ENCODE peak calls at places on chromosomes 2 and 18, in six cellular contexts. E is SW 1271, G is iPS-NIHi11, W is foreskin fibroblast, Q is IMR-90, B is NCI-H1105. Y is an unnamed sample.

GRCh38 chr2:125386074-125386473 is 1269.9 kb upstream of the GYPC start:
- DNase-seq in Q (no peak), E (no peak), W (no peak), B (no peak), G (peak), Y (no peak)

GRCh38 chr2:112259509-112260294 is 4.9 kb upstream of the ZC3H8 start:
- DNase-seq in G (peak), B (no peak), W (peak), Q (peak), E (peak), Y (no peak)

GRCh38 chr2:215410932-215411285 is 25.0 kb downstream of the FN1 start:
- DNase-seq in E (peak), W (peak), Q (peak), B (no peak), G (no peak), Y (peak)

GRCh38 chr2:30272761-30273573 is 41.6 kb downstream of the LBH start:
- DNase-seq in G (no peak), E (peak), Q (peak), B (no peak), W (peak), Y (peak)

GRCh38 chr2:120589782-120590608 is 145.7 kb upstream of the GLI2 start:
- DNase-seq in E (no peak), B (no peak), W (peak), Q (peak), G (no peak), Y (peak)

GRCh38 chr2:27638023-27638637 is 9.3 kb downstream of the GPN1 start:
- DNase-seq in W (peak), E (no peak), G (no peak), B (no peak), Q (peak), Y (no peak)

GRCh38 chr2:206863721-206864120 is 75.6 kb upstream of the CPO start:
- DNase-seq in G (no peak), E (no peak), W (peak), Q (no peak), B (no peak), Y (no peak)

GRCh38 chr2:186573528-186573927 is 16.3 kb upstream of the ITGAV start:
- DNase-seq in B (no peak), Q (no peak), W (no peak), G (no peak), E (no peak), Y (no peak)

GRCh38 chr2:33118648-33119047 is 171.9 kb downstream of the LTBP1 start:
- DNase-seq in W (no peak), G (no peak), Q (no peak), E (no peak), B (no peak), Y (no peak)

GRCh38 chr2:117980381-117980780 is 33.5 kb downstream of the CCDC93 start:
- DNase-seq in E (no peak), Q (peak), B (no peak), W (peak), G (no peak), Y (no peak)

GRCh38 chr18:57353137-57353939 is 981 bp downstream of the ST8SIA3 start:
- DNase-seq in E (no peak), Q (no peak), B (peak), W (peak), G (peak), Y (no peak)

GRCh38 chr2:100119235-100119634 is 23.2 kb downstream of the AFF3 start:
- DNase-seq in Q (no peak), E (no peak), B (no peak), W (no peak), G (peak), Y (no peak)

GRCh38 chr2:168643979-168644378 is 158.5 kb upstream of the NOSTRIN start:
- DNase-seq in W (peak), B (no peak), E (no peak), Q (peak), G (no peak), Y (no peak)

GRCh38 chr2:184598313-184599053 is at the start of gene ZNF804A:
- DNase-seq in E (peak), G (peak), B (peak), Q (peak), W (peak), Y (no peak)

GRCh38 chr2:70641263-70641784 is 87.7 kb upstream of the TGFA start:
- DNase-seq in Q (peak), B (no peak), E (no peak), G (no peak), W (no peak), Y (no peak)

GRCh38 chr2:109555346-109555900 is 58.3 kb downstream of the SEPTIN10 start:
- DNase-seq in G (no peak), E (no peak), Q (no peak), W (peak), B (no peak), Y (no peak)

GRCh38 chr18:21997207-21998143 is 171.9 kb upstream of the GATA6 start:
- DNase-seq in G (peak), W (peak), Q (peak), B (peak), E (peak), Y (peak)

GRCh38 chr18:46632401-46633089 is 24.5 kb downstream of the LOXHD1 start:
- DNase-seq in B (no peak), E (no peak), W (no peak), G (no peak), Q (peak), Y (no peak)

GRCh38 chr2:123453046-123453445 is 572.0 kb upstream of the CNTNAP5 start:
- DNase-seq in B (no peak), Q (no peak), E (no peak), G (no peak), W (no peak), Y (no peak)

GRCh38 chr18:54740146-54740844 is 88.0 kb upstream of the RAB27B start:
- DNase-seq in B (no peak), E (no peak), G (no peak), W (peak), Q (peak), Y (no peak)

GRCh38 chr18:56853961-56854360 is 202.8 kb downstream of the WDR7 start:
- DNase-seq in G (no peak), W (no peak), E (no peak), Q (no peak), B (no peak), Y (no peak)

GRCh38 chr2:236344446-236344845 is 80.2 kb upstream of the ASB18 start:
- DNase-seq in E (no peak), G (no peak), W (no peak), Q (no peak), B (no peak), Y (no peak)

GRCh38 chr18:45993441-45993840 is 26.3 kb upstream of the EPG5 start:
- DNase-seq in W (peak), G (no peak), E (peak), B (no peak), Q (peak), Y (no peak)

GRCh38 chr2:44744961-44745360 is 196.5 kb upstream of the SIX3 start:
- DNase-seq in B (no peak), E (no peak), Q (no peak), W (no peak), G (no peak), Y (no peak)

GRCh38 chr2:203808041-203808750 is 59.4 kb upstream of the CTLA4 start:
- DNase-seq in E (no peak), B (no peak), Q (peak), G (no peak), W (peak), Y (no peak)

GRCh38 chr2:20178404-20179178 is 46.3 kb downstream of the SDC1 start:
- DNase-seq in B (no peak), W (no peak), E (no peak), G (no peak), Q (no peak), Y (no peak)

Y was measured in glomerular endothelial cell.